ENCODE peak calls at places on chromosomes 1 and 21, in seven cellular contexts. Z is colonic mucosa, P is cardiac muscle cell, S is A549, Q is pancreas, N is breast epithelium, T is hepatocyte. M is an unnamed sample.

GRCh38 chr1:206723500-206724472 is 39.1 kb downstream of the MAPKAPK2 start:
- DNase-seq in T (peak), Q (peak), P (peak), N (peak), S (peak), Z (no peak), M (peak)

GRCh38 chr1:48661726-48662483 is 114.8 kb downstream of the BEND5 start:
- DNase-seq in Z (no peak), P (no peak), S (no peak), N (no peak), T (no peak), Q (no peak), M (no peak)

GRCh38 chr21:30138483-30138882 is 28.1 kb downstream of the CLDN17 start:
- DNase-seq in N (no peak), T (no peak), P (no peak), Z (no peak), S (no peak), Q (no peak), M (no peak)

GRCh38 chr1:40011198-40011597 is 29.3 kb upstream of the CAP1 start:
- DNase-seq in N (no peak), P (no peak), T (no peak), S (no peak), Z (no peak), Q (no peak), M (no peak)

GRCh38 chr1:218996362-218996761 is 177.3 kb upstream of the LYPLAL1 start:
- DNase-seq in Q (no peak), T (no peak), Z (no peak), S (no peak), P (no peak), N (no peak), M (no peak)

GRCh38 chr1:67958472-67958871 is 92.0 kb downstream of the DIRAS3 start:
- DNase-seq in P (no peak), T (no peak), N (no peak), Z (no peak), Q (no peak), S (no peak), M (no peak)

GRCh38 chr1:8889925-8890785 is 11.7 kb upstream of the ENO1 start:
- DNase-seq in P (peak), S (no peak), N (peak), T (no peak), Z (peak), Q (peak), M (peak)

GRCh38 chr1:210417881-210418280 is 89.2 kb downstream of the HHAT start:
- DNase-seq in P (no peak), T (no peak), Q (no peak), N (no peak), S (no peak), Z (no peak), M (no peak)

GRCh38 chr1:119549719-119550141 is 42.7 kb downstream of the HSD3B1 start:
- DNase-seq in T (peak), N (no peak), S (peak), Q (peak), Z (peak), P (peak), M (peak)

GRCh38 chr1:108521990-108522393 is 37.9 kb upstream of the EEIG2 start:
- DNase-seq in T (no peak), S (no peak), Z (no peak), N (no peak), P (peak), Q (no peak), M (no peak)

GRCh38 chr1:56472860-56473259 is 106.5 kb downstream of the PLPP3 start:
- DNase-seq in T (no peak), P (no peak), N (no peak), S (no peak), Q (no peak), Z (no peak), M (no peak)

GRCh38 chr1:68111804-68112436 is 61.5 kb upstream of the DIRAS3 start:
- DNase-seq in S (peak), Z (peak), N (peak), Q (peak), T (peak), P (peak), M (peak)

GRCh38 chr1:228035844-228036243 is 29.0 kb downstream of the WNT3A start:
- DNase-seq in S (no peak), T (no peak), N (no peak), Q (no peak), Z (no peak), P (no peak), M (no peak)

GRCh38 chr1:210093461-210093860 is 139.1 kb upstream of the SERTAD4 start:
- DNase-seq in P (no peak), T (no peak), Q (no peak), N (no peak), S (no peak), Z (no peak), M (no peak)

GRCh38 chr1:27891196-27891889 is 19.0 kb downstream of the THEMIS2 start:
- DNase-seq in N (no peak), Z (no peak), S (no peak), P (no peak), T (no peak), Q (no peak), M (no peak)

GRCh38 chr1:83692524-83693336 is 306.2 kb downstream of the TTLL7 start:
- DNase-seq in Q (peak), N (no peak), Z (no peak), P (peak), T (peak), S (no peak), M (no peak)

DNA sequence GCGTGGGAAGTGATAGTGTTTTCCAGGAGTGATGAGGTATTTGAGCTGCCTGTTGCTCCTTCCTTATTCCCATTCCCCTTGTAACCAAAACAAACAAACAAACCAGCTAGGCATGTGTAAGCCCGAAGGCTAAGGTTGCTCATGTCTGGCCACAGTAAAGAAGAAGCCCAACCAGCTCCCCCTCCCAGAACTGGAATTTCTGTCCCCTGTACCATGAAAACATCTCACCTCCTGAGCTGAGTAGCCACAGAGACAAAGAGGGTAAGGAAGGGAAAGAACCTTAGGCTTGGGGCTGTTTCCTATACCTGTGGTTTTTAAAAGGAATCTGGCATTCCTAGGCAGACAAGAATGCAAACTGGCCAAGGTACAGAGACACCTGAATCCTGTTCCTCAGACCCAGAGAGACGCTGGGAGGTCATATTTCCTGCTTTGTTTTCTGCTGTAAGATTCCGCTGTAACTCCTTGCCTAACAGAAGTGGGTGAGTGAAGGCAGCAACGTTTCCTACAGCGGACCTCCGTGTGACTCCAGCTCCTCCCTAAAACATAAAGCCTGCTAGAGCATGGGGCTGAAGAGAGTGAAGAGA is 41.7 kb upstream of the RAB4A start:
- DNase-seq in Q (no peak), N (peak), Z (no peak), P (peak), S (peak), T (peak), M (no peak)
- H3K27ac ChIP-seq in Q (peak), N (peak), Z (no peak), P (no peak), S (peak), T (peak), M (peak)

DNA sequence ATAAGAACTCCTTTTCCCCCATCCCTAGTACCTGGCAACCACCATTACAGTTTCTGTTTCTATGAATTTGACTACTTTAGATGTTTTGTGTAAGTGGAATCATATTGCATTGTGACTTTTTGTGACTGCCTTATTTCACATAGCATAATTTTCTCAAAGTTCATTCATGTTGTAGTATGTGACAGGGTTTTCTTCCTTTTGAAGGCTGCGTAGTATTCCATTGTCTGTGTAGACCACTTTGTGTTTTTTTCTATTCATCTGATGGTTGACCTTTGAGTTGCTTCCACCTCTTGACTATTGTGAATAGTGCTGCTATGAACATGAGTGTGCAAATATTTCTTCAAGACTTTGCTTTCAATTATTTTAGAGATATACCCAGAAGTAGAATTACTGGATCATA is 225.8 kb upstream of the L1TD1 start:
- DNase-seq in P (no peak), T (no peak), Q (no peak), Z (no peak), N (no peak), S (no peak), M (no peak)
- TF ChIP-seq CTCF in P (no peak), T (no peak), Q (no peak), Z (no peak), N (no peak), S (no peak), M (no peak)

GRCh38 chr1:54325705-54326461 is 80.3 kb downstream of the SSBP3 start:
- DNase-seq in T (no peak), N (no peak), Z (no peak), S (no peak), Q (no peak), P (no peak), M (no peak)
- H3K27ac ChIP-seq in T (peak), N (peak), Z (peak), S (no peak), Q (no peak), P (peak), M (peak)

GRCh38 chr1:153658400-153659174 is at the start of gene SNAPIN:
- DNase-seq in Q (peak), T (peak), S (peak), P (peak), N (peak), Z (peak), M (peak)
- TF ChIP-seq CTCF in Q (no peak), T (no peak), S (no peak), P (peak), N (no peak), Z (no peak), M (no peak)

DNA sequence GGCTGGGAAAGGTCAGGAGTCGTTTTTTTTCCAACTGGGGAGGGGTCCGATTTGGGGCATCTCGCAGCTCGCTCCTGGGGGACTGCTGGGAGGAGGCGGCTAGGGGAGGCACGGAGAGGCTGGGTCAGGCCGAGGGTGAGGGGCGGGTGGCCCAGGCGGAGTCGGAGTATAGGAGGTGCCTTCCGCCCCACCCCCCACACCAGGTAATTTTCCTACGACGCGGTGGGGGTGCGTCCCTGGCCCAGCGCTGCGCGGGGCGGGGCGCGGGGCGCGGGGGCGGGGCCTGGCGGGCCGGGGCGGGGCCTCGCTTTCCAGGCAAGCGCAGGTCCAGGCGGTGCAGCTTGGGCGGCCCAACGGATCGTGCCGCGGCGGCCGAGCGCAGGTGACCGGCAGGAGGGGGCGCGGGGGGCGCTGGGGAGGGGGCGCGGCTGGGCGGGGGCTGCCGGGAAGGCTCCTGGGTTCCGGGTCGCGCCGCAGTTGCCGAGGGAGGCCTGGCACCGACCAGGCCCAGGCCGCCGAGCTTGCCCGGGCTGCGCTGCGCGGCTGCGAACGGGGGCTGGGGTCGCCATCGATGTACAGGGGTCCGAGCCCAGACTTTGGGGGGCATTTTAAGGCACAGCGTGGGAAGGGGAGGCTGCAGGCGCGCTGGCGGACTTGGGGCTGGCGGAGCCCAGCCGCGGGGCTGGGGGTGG is at the start of gene FBXO44:
- DNase-seq in Q (peak), S (no peak), N (peak), T (peak), P (peak), Z (peak), M (no peak)
- H3K27ac ChIP-seq in Q (peak), S (peak), N (peak), T (peak), P (no peak), Z (no peak), M (no peak)

DNA sequence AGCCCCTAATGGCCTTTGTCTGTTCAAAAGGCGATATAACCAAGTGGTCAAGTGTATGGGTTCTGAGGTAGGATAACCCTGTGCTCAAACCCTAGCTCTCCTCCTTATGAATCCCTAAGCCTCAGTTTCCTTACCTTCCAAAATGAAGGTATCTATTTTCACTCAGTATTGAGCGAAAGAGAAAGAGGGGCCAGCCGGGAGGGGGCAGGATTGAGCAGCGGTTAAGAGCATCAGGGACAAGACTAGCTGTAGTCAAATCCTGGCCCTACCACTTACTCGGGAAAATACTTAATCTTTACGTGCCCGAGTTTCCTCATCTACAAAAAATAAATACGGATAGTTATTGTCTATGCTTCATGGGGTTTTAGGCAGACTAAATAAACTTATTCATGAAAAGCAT is 25.7 kb downstream of the LY9 start:
- DNase-seq in Q (no peak), P (no peak), T (no peak), N (no peak), S (no peak), Z (no peak), M (no peak)
- TF ChIP-seq CTCF in Q (no peak), P (peak), T (no peak), N (no peak), S (no peak), Z (no peak), M (no peak)

GRCh38 chr1:25998075-25998761 is 355 bp upstream of the PAFAH2 start:
- DNase-seq in P (peak), Q (peak), T (peak), Z (peak), N (peak), S (peak), M (peak)

GRCh38 chr1:25997759-25998074 is at the start of gene PAFAH2:
- DNase-seq in Q (no peak), P (no peak), N (no peak), T (peak), S (no peak), Z (no peak), M (no peak)

GRCh38 chr1:26003262-26003661 is 5.4 kb upstream of the PAFAH2 start:
- DNase-seq in T (no peak), P (no peak), Z (no peak), N (no peak), S (no peak), Q (no peak), M (no peak)

GRCh38 chr1:25996966-25997758 is 701 bp downstream of the PAFAH2 start:
- DNase-seq in S (no peak), N (no peak), T (peak), Q (no peak), P (peak), Z (peak), M (no peak)

GRCh38 chr1:25999419-25999818 is 1.6 kb upstream of the PAFAH2 start:
- DNase-seq in Q (no peak), S (no peak), N (no peak), Z (no peak), P (no peak), T (no peak), M (no peak)
- H3K27ac ChIP-seq in Q (no peak), S (no peak), N (no peak), Z (no peak), P (no peak), T (no peak), M (no peak)